ENCODE peak calls at places on chromosomes 7 and 10, in seven cellular contexts. K is activated CD4-positive, alpha-beta T cell treated with anti-CD3 and anti-CD28 coated beads, Interleukin-2, amount 50 U/mL, for 24 hours; D is neuronal stem cell; H is hepatocyte; A is GDM1; T is SK-N-DZ; L is HT-29. E is an unnamed sample.

GRCh38 chr7:38105874-38106483 is 72.1 kb upstream of the STARD3NL start:
- DNase-seq in K (no peak), D (peak; percentile 26), H (peak; percentile 63), A (peak; percentile 13), T (peak; percentile 47), L (peak; percentile 52), E (peak; percentile 35)

GRCh38 chr10:49179699-49180511 is 8.3 kb downstream of the TMEM273 start:
- DNase-seq in K (no peak), D (no peak), H (no peak), A (no peak), T (no peak), L (no peak), E (no peak)

GRCh38 chr7:30510124-30511074 is 5.8 kb upstream of the GGCT start:
- DNase-seq in K (peak; percentile 7), D (no peak), H (peak; percentile 50), A (no peak), T (peak; percentile 50), L (peak; percentile 69), E (peak; percentile 42)

GRCh38 chr7:27898735-27899134 is 158.8 kb downstream of the TAX1BP1 start:
- DNase-seq in K (no peak), D (no peak), H (no peak), A (no peak), T (no peak), L (no peak), E (no peak)

GRCh38 chr10:114933588-114933987 is 4.4 kb upstream of the TRUB1 start:
- DNase-seq in K (no peak), D (no peak), H (no peak), A (no peak), T (no peak), L (no peak), E (no peak)

GRCh38 chr10:26481914-26482550 is 43.9 kb downstream of the APBB1IP start:
- DNase-seq in K (no peak), D (no peak), H (no peak), A (peak; percentile 73), T (no peak), L (no peak), E (no peak)

GRCh38 chr10:116524736-116525135 is 21.0 kb upstream of the PNLIP start:
- DNase-seq in K (no peak), D (no peak), H (no peak), A (no peak), T (no peak), L (no peak), E (no peak)

GRCh38 chr7:77453531-77453930 is 37.4 kb upstream of the GSAP start:
- DNase-seq in K (no peak), D (no peak), H (no peak), A (no peak), T (no peak), L (no peak), E (no peak)

GRCh38 chr10:88095291-88095721 is 231.9 kb downstream of the PTEN start:
- DNase-seq in K (no peak), D (no peak), H (peak; percentile 46), A (no peak), T (no peak), L (no peak), E (no peak)

GRCh38 chr10:123269017-123269552 is 114.9 kb downstream of the BUB3 start:
- DNase-seq in K (no peak), D (no peak), H (no peak), A (no peak), T (no peak), L (no peak), E (no peak)

GRCh38 chr7:36266201-36266600 is 113.1 kb downstream of the EEPD1 start:
- DNase-seq in K (no peak), D (no peak), H (no peak), A (no peak), T (no peak), L (peak; percentile 47), E (no peak)

GRCh38 chr7:33452805-33453502 is 323.6 kb downstream of the BBS9 start:
- DNase-seq in K (no peak), D (no peak), H (no peak), A (no peak), T (no peak), L (no peak), E (peak; percentile 14)

GRCh38 chr7:117273325-117274292 is 49.2 kb downstream of the WNT2 start:
- DNase-seq in K (no peak), D (no peak), H (no peak), A (no peak), T (no peak), L (no peak), E (no peak)

GRCh38 chr7:20241491-20242261 is 24.5 kb upstream of the MACC1 start:
- DNase-seq in K (no peak), D (no peak), H (no peak), A (no peak), T (no peak), L (no peak), E (peak; percentile 20)

GRCh38 chr7:128387663-128388485 is 21.9 kb downstream of the IMPDH1 start:
- DNase-seq in K (peak; percentile 58), D (peak; percentile 92), H (peak; percentile 83), A (peak; percentile 30), T (peak; percentile 87), L (peak; percentile 88), E (peak; percentile 68)

GRCh38 chr7:158676898-158677297 is 27.7 kb downstream of the NCAPG2 start:
- DNase-seq in K (no peak), D (no peak), H (no peak), A (no peak), T (no peak), L (no peak), E (no peak)

GRCh38 chr10:23037561-23037960 is 57.8 kb upstream of the MSRB2 start:
- DNase-seq in K (no peak), D (no peak), H (no peak), A (no peak), T (no peak), L (no peak), E (no peak)

GRCh38 chr7:114973147-114973546 is 51.3 kb downstream of the MDFIC start:
- DNase-seq in K (no peak), D (no peak), H (no peak), A (no peak), T (no peak), L (no peak), E (no peak)

GRCh38 chr10:91313761-91314520 is 93.5 kb downstream of the PCGF5 start:
- DNase-seq in K (no peak), D (no peak), H (no peak), A (no peak), T (peak; percentile 25), L (no peak), E (no peak)

GRCh38 chr7:1087952-1088920 is at the start of gene GPER1:
- DNase-seq in K (no peak), D (peak; percentile 32), H (peak; percentile 81), A (no peak), T (peak; percentile 49), L (peak; percentile 65), E (peak; percentile 74)

GRCh38 chr10:31317652-31318381 is 1.2 kb upstream of the ZEB1 start:
- DNase-seq in K (no peak), D (no peak), H (no peak), A (no peak), T (no peak), L (no peak), E (no peak)